ENCODE peak calls at places on chromosome 12, in four cellular contexts. V is sigmoid colon, T is stomach, W is A549. X is an unnamed sample.

GRCh38 chr12:113120670-113121370 is 14.7 kb downstream of the RASAL1 start:
- DNase-seq in V (no peak), T (no peak), W (peak), X (no peak)

GRCh38 chr12:14364583-14365271 is 755 bp upstream of the ATF7IP start:
- DNase-seq in V (no peak), T (no peak), W (no peak), X (no peak)

GRCh38 chr12:130555628-130556485 is 160.2 kb downstream of the RIMBP2 start:
- DNase-seq in V (no peak), T (no peak), W (no peak), X (no peak)

GRCh38 chr12:100473050-100473715 is 483 bp upstream of the NR1H4 start:
- DNase-seq in V (no peak), T (no peak), W (no peak), X (no peak)

GRCh38 chr12:42094277-42094676 is 50.4 kb downstream of the GXYLT1 start:
- DNase-seq in V (no peak), T (no peak), W (peak), X (no peak)

GRCh38 chr12:110329710-110330109 is 48.7 kb downstream of the ATP2A2 start:
- DNase-seq in V (no peak), T (no peak), W (no peak), X (no peak)

GRCh38 chr12:117875652-117876491 is 92.9 kb downstream of the KSR2 start:
- DNase-seq in V (no peak), T (no peak), W (no peak), X (no peak)

GRCh38 chr12:14836336-14837210 is 6.8 kb downstream of the ART4 start:
- DNase-seq in V (no peak), T (no peak), W (peak), X (no peak)

GRCh38 chr12:132899033-132899432 is 11.6 kb upstream of the CHFR start:
- DNase-seq in V (no peak), T (no peak), W (no peak), X (no peak)

GRCh38 chr12:33488036-33488435 is 48.4 kb upstream of the SYT10 start:
- DNase-seq in V (no peak), T (no peak), W (peak), X (no peak)

GRCh38 chr12:101667591-101667990 is 29.8 kb upstream of the CHPT1 start:
- DNase-seq in V (no peak), T (no peak), W (no peak), X (no peak)

GRCh38 chr12:44428825-44429224 is 447.3 kb downstream of the NELL2 start:
- DNase-seq in V (no peak), T (no peak), W (no peak), X (no peak)

GRCh38 chr12:50297996-50298395 is 14.7 kb upstream of the LIMA1 start:
- DNase-seq in V (no peak), T (no peak), W (no peak), X (no peak)

GRCh38 chr12:71011261-71011660 is 90.7 kb upstream of the PTPRR start:
- DNase-seq in V (no peak), T (no peak), W (peak), X (no peak)

GRCh38 chr12:105862163-105862821 is 276.5 kb downstream of the NUAK1 start:
- DNase-seq in V (no peak), T (no peak), W (no peak), X (no peak)

GRCh38 chr12:104462325-104462724 is 5.6 kb downstream of the CHST11 start:
- DNase-seq in V (no peak), T (no peak), W (no peak), X (no peak)

GRCh38 chr12:104460973-104461693 is 4.4 kb downstream of the CHST11 start:
- DNase-seq in V (no peak), T (no peak), W (no peak), X (no peak)

GRCh38 chr12:104458645-104459555 is 2.2 kb downstream of the CHST11 start:
- DNase-seq in V (no peak), T (no peak), W (no peak), X (no peak)

GRCh38 chr12:104459556-104459909 is 2.8 kb downstream of the CHST11 start:
- DNase-seq in V (no peak), T (no peak), W (no peak), X (no peak)

DNA sequence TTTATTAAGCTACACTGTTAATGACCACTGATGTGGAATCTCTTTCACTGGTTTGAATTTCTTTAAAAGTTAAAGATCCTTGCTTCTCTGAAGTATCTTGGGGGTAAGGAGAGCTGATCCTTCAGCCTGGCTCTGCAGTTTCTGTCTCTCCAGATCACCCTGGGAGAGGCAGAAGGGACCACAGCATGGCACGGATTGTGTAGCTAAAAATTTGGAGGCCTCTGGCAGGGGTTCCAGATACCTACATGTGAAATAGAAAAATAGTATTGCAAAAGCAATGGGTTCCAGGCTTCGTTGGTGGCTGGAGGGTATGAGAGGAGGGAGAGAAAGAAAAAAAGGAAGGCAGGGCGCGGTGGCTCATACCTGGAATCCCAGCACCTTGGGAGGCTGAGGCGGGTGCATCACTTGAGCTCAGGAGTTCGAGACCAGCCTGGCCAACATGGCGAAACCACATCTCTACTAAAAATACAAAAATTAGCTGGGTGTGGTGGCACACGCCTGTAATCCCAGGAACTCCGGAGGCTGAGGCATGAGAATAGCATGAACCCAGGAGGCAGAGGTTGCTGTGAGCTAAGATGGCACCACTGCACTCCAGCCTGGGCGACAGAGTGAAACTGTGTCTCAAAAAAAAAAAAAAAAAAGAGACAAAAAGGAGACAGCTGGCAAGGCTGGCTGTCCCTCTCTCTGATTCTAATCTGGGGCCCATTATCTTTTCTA is 3.5 kb downstream of the CHST11 start:
- DNase-seq in V (no peak), T (no peak), W (no peak), X (no peak)
- H3K4me3 ChIP-seq in V (no peak), T (peak), W (no peak), X (no peak)

DNA sequence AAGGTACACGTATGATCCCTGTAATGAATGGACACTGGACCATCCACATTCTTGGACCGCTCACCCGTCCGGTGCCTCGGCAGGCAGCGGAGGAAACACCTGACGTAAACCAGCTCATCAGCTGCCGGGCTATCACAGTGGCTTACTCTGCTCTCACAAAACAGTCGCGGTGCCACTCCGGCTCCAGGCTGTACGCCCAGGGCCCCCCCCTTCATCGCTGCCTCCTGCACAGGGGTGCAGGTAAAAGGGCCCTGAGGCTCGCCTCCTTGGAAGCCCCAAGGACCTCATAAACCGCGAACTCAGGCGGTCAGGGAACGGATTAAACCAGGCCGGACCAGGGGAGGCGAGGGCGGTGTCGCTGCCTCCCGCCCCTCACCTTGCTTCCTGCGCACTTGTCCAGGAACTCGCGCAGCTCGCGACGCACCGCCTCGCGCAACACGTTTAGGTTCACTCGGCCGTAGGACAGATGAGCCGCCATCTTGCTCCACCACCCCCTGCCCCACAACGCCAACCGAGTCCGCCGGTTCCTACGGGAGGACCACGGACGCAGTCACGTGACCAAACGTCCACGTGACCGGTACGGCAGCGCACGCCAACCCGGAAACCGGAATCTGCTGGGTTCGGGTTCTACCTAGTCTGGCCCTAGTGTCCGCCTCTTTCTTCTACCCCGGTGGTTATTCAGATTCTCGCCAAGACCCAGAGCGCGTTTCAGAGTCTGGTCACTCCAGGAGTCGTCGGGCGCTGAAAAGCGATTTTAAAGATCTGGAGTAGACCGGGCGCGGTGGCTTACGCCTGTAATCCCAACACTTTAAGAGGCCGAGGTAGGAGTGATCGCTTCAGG is at the start of gene VPS33A:
- DNase-seq in V (peak), T (peak), W (peak), X (peak)
- TF ChIP-seq EP300 in V (no peak), T (peak), W (no peak), X (peak)

GRCh38 chr12:93426406-93426805 is 15.3 kb downstream of the UBE2N start:
- DNase-seq in V (no peak), T (no peak), W (no peak), X (no peak)

GRCh38 chr12:93429448-93429847 is 12.3 kb downstream of the UBE2N start:
- DNase-seq in V (no peak), T (no peak), W (no peak), X (no peak)

GRCh38 chr12:93430280-93430679 is 11.5 kb downstream of the UBE2N start:
- DNase-seq in V (no peak), T (no peak), W (no peak), X (no peak)

GRCh38 chr12:93427779-93428564 is 13.8 kb downstream of the UBE2N start:
- DNase-seq in V (no peak), T (no peak), W (no peak), X (no peak)

GRCh38 chr12:93429852-93430251 is 11.9 kb downstream of the UBE2N start:
- DNase-seq in V (no peak), T (no peak), W (no peak), X (no peak)
- H3K4me3 ChIP-seq in V (no peak), T (no peak), W (no peak), X (no peak)

DNA sequence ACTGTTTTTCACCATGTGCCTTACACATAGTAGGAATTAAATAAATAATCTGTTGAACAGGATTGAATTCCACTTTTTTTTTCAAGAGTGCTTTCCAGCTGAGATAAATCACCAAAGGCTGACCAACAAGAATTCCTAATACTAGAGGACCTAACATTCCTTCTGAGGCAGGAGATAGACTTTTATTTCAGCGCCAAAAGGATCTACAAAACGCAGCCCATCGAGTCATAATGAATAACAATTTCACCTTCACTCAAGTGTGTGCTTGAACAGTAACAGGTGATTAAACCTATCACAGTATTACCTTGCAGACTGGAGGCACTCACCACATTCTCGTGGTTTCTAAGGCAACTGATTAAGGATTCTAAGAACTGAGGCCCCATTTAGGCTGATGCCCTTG is 224.3 kb upstream of the ATP2B1 start:
- DNase-seq in V (no peak), T (no peak), W (no peak), X (no peak)
- TF ChIP-seq EP300 in V (no peak), T (no peak), W (no peak), X (no peak)

GRCh38 chr12:45638386-45638785 is 91.1 kb upstream of the ARID2 start:
- DNase-seq in V (no peak), T (no peak), W (no peak), X (no peak)
- H3K4me3 ChIP-seq in V (no peak), T (no peak), W (no peak), X (no peak)

DNA sequence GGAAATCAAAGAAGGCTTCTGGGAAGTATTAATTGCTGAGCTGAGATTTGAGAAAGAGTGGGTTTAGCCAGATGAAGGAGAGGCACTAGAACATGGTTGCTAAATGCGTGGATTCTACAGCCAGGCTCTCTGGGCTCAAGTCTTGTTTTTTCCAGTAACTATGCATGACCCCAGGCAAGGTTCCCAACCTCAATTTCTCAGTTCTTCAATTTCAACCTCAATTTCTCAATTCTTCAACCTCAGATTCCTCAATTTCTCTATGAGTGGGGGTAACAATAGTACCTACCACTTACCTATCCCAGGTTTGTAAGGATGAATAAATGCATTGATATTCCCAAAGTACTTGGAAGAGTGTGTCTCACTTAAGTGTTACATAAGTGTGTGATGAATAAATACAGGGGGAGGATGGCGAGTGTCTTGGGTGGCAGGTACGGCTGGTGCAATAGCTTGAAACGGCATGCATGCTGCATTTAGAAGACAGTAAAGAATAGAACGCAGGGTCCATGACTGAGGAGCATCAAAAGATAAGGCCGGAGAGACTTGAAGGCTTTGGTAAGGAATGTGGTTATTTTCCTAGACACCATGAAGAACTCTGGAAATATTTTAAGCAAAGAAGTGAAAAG is 149.1 kb upstream of the ATP2B1 start:
- DNase-seq in V (no peak), T (no peak), W (no peak), X (no peak)
- TF ChIP-seq EP300 in V (no peak), T (no peak), W (no peak), X (no peak)

GRCh38 chr12:92605621-92606170 is 97.1 kb upstream of the PLEKHG7 start:
- DNase-seq in V (no peak), T (no peak), W (no peak), X (no peak)

GRCh38 chr12:92612611-92613010 is 90.2 kb upstream of the PLEKHG7 start:
- DNase-seq in V (no peak), T (no peak), W (no peak), X (no peak)

GRCh38 chr12:92606956-92607355 is 95.8 kb upstream of the PLEKHG7 start:
- DNase-seq in V (no peak), T (no peak), W (no peak), X (no peak)

GRCh38 chr12:92604786-92605185 is 98.0 kb upstream of the PLEKHG7 start:
- DNase-seq in V (no peak), T (no peak), W (no peak), X (no peak)

GRCh38 chr12:92608418-92609091 is 94.2 kb upstream of the PLEKHG7 start:
- DNase-seq in V (no peak), T (no peak), W (peak), X (no peak)
- H3K4me3 ChIP-seq in V (no peak), T (no peak), W (no peak), X (no peak)

GRCh38 chr12:30700216-30700900 is 4.7 kb upstream of the IPO8 start:
- DNase-seq in V (no peak), T (no peak), W (no peak), X (no peak)
- TF ChIP-seq EP300 in V (no peak), T (no peak), W (no peak), X (no peak)

DNA sequence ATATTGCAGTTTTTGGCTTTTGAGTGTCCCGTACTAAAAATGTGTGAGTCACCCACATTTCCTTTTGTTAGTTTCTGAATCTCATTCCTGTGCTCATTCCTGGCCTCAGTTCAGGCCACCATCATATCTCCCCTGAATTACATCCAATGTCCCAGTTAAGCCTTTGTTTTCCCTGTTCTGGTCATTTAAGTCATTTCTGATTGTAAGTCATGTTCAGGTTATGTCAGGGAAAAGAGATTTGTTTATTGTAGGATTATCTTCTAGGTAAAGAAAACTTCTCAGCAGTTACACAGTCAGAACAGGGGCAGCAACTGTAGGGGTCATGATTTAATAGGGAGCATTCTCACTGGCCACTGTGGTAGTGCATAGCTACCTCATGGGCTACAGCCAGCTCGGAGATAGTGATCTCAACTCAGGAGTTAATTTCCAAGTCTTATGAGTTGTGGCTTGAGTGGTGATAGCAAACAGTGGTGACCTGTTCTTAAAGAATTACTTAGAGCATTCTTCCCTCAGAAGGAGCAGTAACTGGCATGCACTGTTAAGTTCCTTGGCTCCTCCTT is 6.7 kb downstream of the DDX47 start:
- DNase-seq in V (no peak), T (no peak), W (peak), X (no peak)
- H3K4me3 ChIP-seq in V (no peak), T (no peak), W (no peak), X (no peak)

GRCh38 chr12:47652491-47653234 is 53.2 kb downstream of the RPAP3 start:
- DNase-seq in V (no peak), T (no peak), W (peak), X (no peak)
- TF ChIP-seq EP300 in V (no peak), T (no peak), W (no peak), X (no peak)

X was measured in tibial nerve.